ENCODE peak calls at places on chromosomes 12 and 14, in five cellular contexts. T is activated naive CD4-positive, alpha-beta T cell; P is CD4-positive, CD25-positive, alpha-beta regulatory T cell; A is upper lobe of right lung; Q is T follicular helper cell. O is an unnamed sample.

GRCh38 chr12:107917912-107918800 is 143.7 kb downstream of the ASCL4 start:
- DNase-seq in T (no peak), P (peak), A (no peak), Q (no peak), O (peak)

GRCh38 chr12:31346211-31346610 is 20.3 kb upstream of the SINHCAF start:
- DNase-seq in T (no peak), P (no peak), A (no peak), Q (no peak), O (no peak)

GRCh38 chr14:100203962-100204834 is 34.7 kb upstream of the YY1 start:
- DNase-seq in T (no peak), P (no peak), A (no peak), Q (no peak), O (no peak)

GRCh38 chr12:91877461-91878230 is 268.0 kb downstream of the BTG1 start:
- DNase-seq in T (no peak), P (peak), A (no peak), Q (peak), O (no peak)

GRCh38 chr14:93220509-93220908 is 13.5 kb downstream of the UBR7 start:
- DNase-seq in T (no peak), P (no peak), A (no peak), Q (no peak), O (no peak)

GRCh38 chr12:18165422-18165871 is 75.5 kb upstream of the RERGL start:
- DNase-seq in T (no peak), P (peak), A (no peak), Q (no peak), O (no peak)

GRCh38 chr12:71164166-71164876 is 6.5 kb upstream of the TSPAN8 start:
- DNase-seq in T (no peak), P (no peak), A (no peak), Q (no peak), O (no peak)

GRCh38 chr12:85155791-85156190 is 119.6 kb downstream of the LRRIQ1 start:
- DNase-seq in T (no peak), P (no peak), A (no peak), Q (no peak), O (no peak)

GRCh38 chr14:68306265-68306933 is 486.5 kb downstream of the ZFP36L1 start:
- DNase-seq in T (no peak), P (no peak), A (no peak), Q (no peak), O (no peak)

GRCh38 chr12:2489266-2489665 is 305.5 kb upstream of the FKBP4 start:
- DNase-seq in T (no peak), P (no peak), A (no peak), Q (no peak), O (no peak)

O was measured in memory B cell.